ENCODE peak calls at places on chromosomes 7 and 10, in six cellular contexts. V is NCI-H748 treated with DMSO at 0.1 percent for 48 hours, T is HS-5, K is GF-D8, E is MM.1S, P is NCI-H526 treated with DMSO at 0.1 percent for 48 hours. X is an unnamed sample.

GRCh38 chr10:14554091-14554842 is 220.4 kb downstream of the FAM107B start:
- DNase-seq in T (no peak), V (peak), E (no peak), P (no peak), K (peak), X (no peak)

GRCh38 chr7:151518105-151518780 is 1.5 kb downstream of the RHEB start:
- DNase-seq in K (no peak), E (peak), T (no peak), V (no peak), P (peak), X (no peak)

GRCh38 chr10:130341325-130341724 is 205.1 kb downstream of the GLRX3 start:
- DNase-seq in E (peak), K (no peak), V (peak), T (no peak), P (no peak), X (no peak)

GRCh38 chr10:122078965-122079401 is 90.0 kb downstream of the TACC2 start:
- DNase-seq in P (no peak), E (no peak), T (no peak), V (peak), K (no peak), X (no peak)

GRCh38 chr7:47103498-47104205 is 478.3 kb downstream of the TNS3 start:
- DNase-seq in P (no peak), V (no peak), K (no peak), E (no peak), T (no peak), X (no peak)

GRCh38 chr7:92360387-92360786 is 86.9 kb upstream of the GATAD1 start:
- DNase-seq in P (no peak), T (no peak), V (no peak), K (no peak), E (peak), X (no peak)

GRCh38 chr7:158328376-158329013 is 259.1 kb downstream of the PTPRN2 start:
- DNase-seq in T (no peak), V (no peak), P (no peak), K (no peak), E (no peak), X (no peak)

GRCh38 chr7:105849122-105849855 is 27.1 kb downstream of the ATXN7L1 start:
- DNase-seq in E (peak), P (no peak), V (no peak), K (no peak), T (no peak), X (no peak)

GRCh38 chr7:131008840-131009651 is 275.0 kb upstream of the KLF14 start:
- DNase-seq in P (no peak), K (no peak), T (no peak), V (no peak), E (no peak), X (no peak)

GRCh38 chr7:99601656-99602310 is 3.7 kb downstream of the TMEM225B start:
- DNase-seq in E (no peak), T (no peak), K (no peak), P (no peak), V (no peak), X (no peak)

GRCh38 chr10:100019824-100020160 is 10.0 kb upstream of the DNMBP start:
- DNase-seq in T (no peak), V (no peak), P (no peak), K (no peak), E (no peak), X (no peak)

GRCh38 chr7:119944601-119944972 is 328.4 kb upstream of the KCND2 start:
- DNase-seq in P (no peak), E (no peak), T (no peak), K (no peak), V (no peak), X (no peak)

GRCh38 chr7:111987115-111987826 is 218.9 kb downstream of the DOCK4 start:
- DNase-seq in T (peak), E (no peak), P (no peak), V (no peak), K (peak), X (no peak)

GRCh38 chr7:41817386-41817785 is 114.5 kb upstream of the INHBA start:
- DNase-seq in T (peak), V (no peak), K (no peak), E (peak), P (no peak), X (no peak)

GRCh38 chr7:101952355-101953247 is 135.2 kb downstream of the CUX1 start:
- DNase-seq in E (no peak), P (no peak), T (peak), K (no peak), V (no peak), X (peak)

GRCh38 chr7:7014827-7015610 is 167.3 kb upstream of the C1GALT1 start:
- DNase-seq in K (no peak), V (no peak), E (no peak), P (peak), T (no peak), X (no peak)